ENCODE peak calls at places on chromosomes 6 and 20, in six cellular contexts. A, X, O, M, G and Q are unnamed samples.

GRCh38 chr6:106529438-106529837 is 99.9 kb downstream of the RTN4IP1 start:
- DNase-seq in A (no peak), M (no peak), X (no peak), G (no peak), O (no peak), Q (peak; percentile 60)

GRCh38 chr20:59565768-59566461 is 38.4 kb upstream of the PHACTR3 start:
- DNase-seq in M (no peak), O (no peak), A (no peak), X (no peak), G (no peak), Q (no peak)

GRCh38 chr6:108541843-108542795 is 18.6 kb upstream of the FOXO3 start:
- DNase-seq in G (peak; percentile 78), X (peak; percentile 67), O (peak; percentile 61), M (peak; percentile 77), A (peak; percentile 87), Q (peak; percentile 85)

GRCh38 chr6:111207141-111207858 is 120.0 kb downstream of the SLC16A10 start:
- DNase-seq in M (no peak), O (peak; percentile 24), A (peak; percentile 6), X (no peak), G (no peak), Q (no peak)

GRCh38 chr6:124962617-124963415 is 579 bp downstream of the RNF217 start:
- DNase-seq in X (no peak), M (no peak), G (peak; percentile 83), O (no peak), A (peak; percentile 35), Q (peak; percentile 53)

GRCh38 chr20:22248052-22248667 is 336.2 kb downstream of the FOXA2 start:
- DNase-seq in O (peak; percentile 3), G (peak; percentile 32), X (no peak), M (no peak), A (no peak), Q (peak; percentile 3)

GRCh38 chr6:7535498-7535897 is 6.0 kb upstream of the DSP start:
- DNase-seq in M (no peak), X (no peak), G (no peak), O (peak; percentile 48), A (peak; percentile 73), Q (peak; percentile 11)

GRCh38 chr20:33791959-33792597 is 19.1 kb upstream of the CHMP4B start:
- DNase-seq in X (peak; percentile 26), A (peak; percentile 37), G (peak; percentile 58), M (peak; percentile 55), O (peak; percentile 60), Q (peak; percentile 45)

GRCh38 chr20:52379723-52380336 is 188.3 kb upstream of the ZFP64 start:
- DNase-seq in O (peak; percentile 27), M (peak; percentile 19), A (peak; percentile 17), X (peak; percentile 4), G (peak; percentile 41), Q (peak; percentile 3)

GRCh38 chr20:17680128-17680835 is 1.8 kb downstream of the RRBP1 start:
- DNase-seq in A (peak; percentile 71), O (peak; percentile 56), X (no peak), G (no peak), M (no peak), Q (no peak)

GRCh38 chr6:121619013-121619412 is 183.6 kb downstream of the GJA1 start:
- DNase-seq in O (no peak), X (no peak), A (no peak), M (no peak), G (no peak), Q (no peak)

GRCh38 chr6:47197672-47198640 is 111.7 kb downstream of the TNFRSF21 start:
- DNase-seq in A (no peak), X (no peak), M (no peak), G (no peak), O (no peak), Q (no peak)

GRCh38 chr20:16404171-16404570 is 169.1 kb downstream of the KIF16B start:
- DNase-seq in X (no peak), M (no peak), G (no peak), O (no peak), A (no peak), Q (no peak)

GRCh38 chr20:18742841-18743240 is 70.7 kb upstream of the SCP2D1 start:
- DNase-seq in X (no peak), A (no peak), G (no peak), O (no peak), M (no peak), Q (peak; percentile 76)

GRCh38 chr6:145733770-145734169 is 1.6 kb downstream of the EPM2A start:
- DNase-seq in O (no peak), A (peak; percentile 2), G (peak; percentile 57), X (no peak), M (no peak), Q (no peak)

GRCh38 chr6:140988780-140989179 is 1143.9 kb upstream of the GJE1 start:
- DNase-seq in G (no peak), M (no peak), O (no peak), A (no peak), X (no peak), Q (no peak)

GRCh38 chr6:83847179-83847578 is 6.0 kb upstream of the RIPPLY2 start:
- DNase-seq in X (no peak), A (no peak), G (no peak), M (no peak), O (no peak), Q (no peak)

GRCh38 chr6:14925627-14926026 is 320.2 kb upstream of the JARID2 start:
- DNase-seq in G (no peak), O (peak; percentile 20), X (no peak), A (peak; percentile 85), M (no peak), Q (no peak)

GRCh38 chr20:3082306-3082951 is 2.1 kb downstream of the AVP start:
- DNase-seq in M (no peak), A (no peak), G (peak; percentile 41), X (no peak), O (no peak), Q (no peak)

GRCh38 chr20:44943828-44944227 is 16.4 kb downstream of the TOMM34 start:
- DNase-seq in M (no peak), X (no peak), O (no peak), G (no peak), A (no peak), Q (no peak)

GRCh38 chr6:108736832-108737231 is 111.4 kb upstream of the ARMC2 start:
- DNase-seq in M (no peak), X (no peak), O (peak; percentile 91), A (peak; percentile 92), G (no peak), Q (peak; percentile 77)

GRCh38 chr6:33728438-33728837 is 16.9 kb upstream of the UQCC2 start:
- DNase-seq in M (no peak), X (no peak), O (no peak), A (no peak), G (no peak), Q (no peak)

GRCh38 chr20:64115171-64115911 is 8.0 kb upstream of the NPBWR2 start:
- DNase-seq in M (peak; percentile 5), O (no peak), A (no peak), G (peak; percentile 46), X (no peak), Q (no peak)

GRCh38 chr6:160428069-160428430 is 79.9 kb downstream of the SLC22A3 start:
- DNase-seq in O (no peak), G (no peak), A (no peak), M (no peak), X (no peak), Q (no peak)

GRCh38 chr20:50987493-50988210 is 29.0 kb downstream of the MOCS3 start:
- DNase-seq in A (peak; percentile 90), X (peak; percentile 61), M (peak; percentile 81), O (peak; percentile 89), G (peak; percentile 84), Q (peak; percentile 89)

GRCh38 chr6:163191704-163192537 is 222.6 kb upstream of the QKI start:
- DNase-seq in G (no peak), O (no peak), X (no peak), M (no peak), A (no peak), Q (no peak)

GRCh38 chr6:129860901-129861665 is at the start of gene TMEM244:
- DNase-seq in G (no peak), X (peak; percentile 16), M (peak; percentile 12), A (peak; percentile 70), O (peak; percentile 34), Q (peak; percentile 51)

GRCh38 chr6:42390228-42390934 is 61.3 kb downstream of the TRERF1 start:
- DNase-seq in X (peak; percentile 72), O (no peak), M (peak; percentile 68), A (no peak), G (no peak), Q (no peak)

GRCh38 chr6:156776841-156777576 is at the start of gene ARID1B:
- DNase-seq in X (peak; percentile 84), A (peak; percentile 83), M (peak; percentile 80), O (peak; percentile 76), G (peak; percentile 91), Q (peak; percentile 89)